ENCODE peak calls at places on chromosomes 2 and 18, in six cellular contexts. H is naive B cell, P is neural progenitor cell, G is activated T-cell treated with anti-CD3 and anti-CD28 coated beads for 24 hours, O is fibroblast of mammary gland, I is BJ. Z is an unnamed sample.

GRCh38 chr18:75625966-75626365 is 198.5 kb upstream of the SMIM21 start:
- DNase-seq in H (no peak), P (no peak), I (no peak), O (peak), G (no peak), Z (no peak)

GRCh38 chr2:111701266-111701665 is 182.7 kb downstream of the ANAPC1 start:
- DNase-seq in I (no peak), P (no peak), G (no peak), O (no peak), H (no peak), Z (no peak)

GRCh38 chr2:161131074-161131680 is 29.1 kb upstream of the TANK start:
- DNase-seq in G (no peak), I (no peak), P (no peak), H (no peak), O (no peak), Z (no peak)

GRCh38 chr18:13220326-13220991 is 1.9 kb downstream of the LDLRAD4 start:
- DNase-seq in G (no peak), O (no peak), I (no peak), P (no peak), H (no peak), Z (peak)

GRCh38 chr2:218289639-218290315 is 2.5 kb downstream of the TMBIM1 start:
- DNase-seq in I (no peak), P (no peak), O (peak), H (no peak), G (no peak), Z (no peak)

GRCh38 chr2:188600536-188601210 is 309.0 kb downstream of the GULP1 start:
- DNase-seq in O (peak), H (no peak), I (peak), P (no peak), G (no peak), Z (no peak)

GRCh38 chr2:20170646-20171250 is 54.2 kb downstream of the SDC1 start:
- DNase-seq in O (no peak), H (no peak), P (no peak), G (no peak), I (no peak), Z (no peak)

GRCh38 chr2:147623328-147623727 is 221.5 kb upstream of the ACVR2A start:
- DNase-seq in G (no peak), O (no peak), H (no peak), P (no peak), I (no peak), Z (no peak)

GRCh38 chr2:163690896-163691295 is 44.9 kb downstream of the FIGN start:
- DNase-seq in P (no peak), O (no peak), G (no peak), H (no peak), I (no peak), Z (no peak)

GRCh38 chr2:48315847-48316194 is 214.1 kb upstream of the STON1 start:
- DNase-seq in G (peak), H (no peak), O (peak), P (peak), I (no peak), Z (peak)

GRCh38 chr18:52339891-52340371 is at the start of gene DCC:
- DNase-seq in I (no peak), H (no peak), O (peak), P (peak), G (no peak), Z (peak)

GRCh38 chr2:12155308-12156061 is 409.1 kb downstream of the LPIN1 start:
- DNase-seq in P (no peak), I (peak), O (peak), H (no peak), G (no peak), Z (no peak)

Z was measured in NCI-H69.